ENCODE peak calls at places on chromosomes 12 and 14, in six cellular contexts. U is ACHN, X is progenitor cell of endocrine pancreas, G is Caki2, H is colonic mucosa, N is T follicular helper cell. Q is an unnamed sample.

GRCh38 chr14:51014086-51014485 is 69.8 kb upstream of the PYGL start:
- DNase-seq in U (peak), H (no peak), N (no peak), G (no peak), X (no peak), Q (no peak)

GRCh38 chr14:77275041-77275854 is 4.2 kb upstream of the NGB start:
- DNase-seq in X (no peak), H (no peak), U (no peak), G (no peak), N (no peak), Q (no peak)

GRCh38 chr14:57845802-57846531 is 19.9 kb downstream of the SLC35F4 start:
- DNase-seq in X (no peak), U (peak), G (no peak), N (no peak), H (no peak), Q (no peak)

GRCh38 chr14:91376547-91377477 is 40.8 kb downstream of the CCDC88C start:
- DNase-seq in U (no peak), G (no peak), H (no peak), N (no peak), X (no peak), Q (no peak)

GRCh38 chr14:99252940-99253868 is 18.8 kb downstream of the BCL11B start:
- DNase-seq in U (no peak), N (peak), G (no peak), X (no peak), H (no peak), Q (no peak)

GRCh38 chr12:32400114-32400672 is 835 bp downstream of the FGD4 start:
- DNase-seq in H (peak), G (peak), U (peak), N (no peak), X (no peak), Q (no peak)

GRCh38 chr12:125330645-125331341 is 265.6 kb downstream of the AACS start:
- DNase-seq in U (peak), X (peak), H (peak), N (no peak), G (peak), Q (peak)

GRCh38 chr14:36646664-36647416 is 14.8 kb upstream of the PAX9 start:
- DNase-seq in N (no peak), U (no peak), G (no peak), X (peak), H (no peak), Q (no peak)

GRCh38 chr14:103408491-103409155 is 23.4 kb downstream of the MARK3 start:
- DNase-seq in H (no peak), N (no peak), U (no peak), X (no peak), G (no peak), Q (no peak)

GRCh38 chr12:3456809-3457208 is 34.2 kb upstream of the PRMT8 start:
- DNase-seq in U (no peak), N (no peak), G (no peak), X (no peak), H (no peak), Q (no peak)

GRCh38 chr14:100781952-100782351 is 44.0 kb upstream of the MEG3 start:
- DNase-seq in N (no peak), H (no peak), G (no peak), X (no peak), U (no peak), Q (no peak)

GRCh38 chr14:96629082-96629481 is 126.9 kb downstream of the PAPOLA start:
- DNase-seq in G (no peak), N (no peak), H (no peak), X (peak), U (no peak), Q (no peak)

GRCh38 chr14:105943973-105944602 is 417.7 kb downstream of the TMEM121 start:
- DNase-seq in G (no peak), X (no peak), U (no peak), N (no peak), H (no peak), Q (no peak)

GRCh38 chr12:11961686-11962085 is 109.1 kb upstream of the BCL2L14 start:
- DNase-seq in X (no peak), N (no peak), H (no peak), G (no peak), U (no peak), Q (no peak)

GRCh38 chr14:70448633-70449032 is 3.3 kb upstream of the ADAM21 start:
- DNase-seq in X (no peak), G (no peak), U (no peak), N (no peak), H (no peak), Q (no peak)

GRCh38 chr12:105554856-105555255 is 224.4 kb downstream of the C12orf75 start:
- DNase-seq in N (no peak), X (no peak), U (no peak), H (no peak), G (no peak), Q (no peak)

GRCh38 chr14:58794993-58795762 is 157.4 kb downstream of the DACT1 start:
- DNase-seq in H (no peak), U (no peak), X (no peak), G (no peak), N (no peak), Q (no peak)

GRCh38 chr12:66861157-66861750 is 182.4 kb upstream of the GRIP1 start:
- DNase-seq in X (peak), U (peak), G (peak), N (peak), H (peak), Q (peak)

GRCh38 chr14:101476931-101477553 is 84.3 kb upstream of the DIO3 start:
- DNase-seq in X (peak), U (no peak), H (peak), N (no peak), G (peak), Q (no peak)

GRCh38 chr12:41287500-41287899 is 99.4 kb downstream of the PDZRN4 start:
- DNase-seq in N (no peak), H (no peak), G (no peak), X (no peak), U (no peak), Q (no peak)